ENCODE peak calls at places on chromosomes 12 and 14, in four cellular contexts. One of them, this sample, is unnamed.

GRCh38 chr14:104292084-104292970 is 153.9 kb downstream of the KIF26A start:
- DNase-seq in stimulated activated CD4-positive, alpha-beta T cell treated with anti-CD3 and anti-CD28 coated beads, Interleukin-4, amount 100 ng/mL, for 1 hour: no peak
- DNase-seq in NCI-H2081: no peak
- DNase-seq in T-cell: no peak
- DNase-seq in this sample: no peak

GRCh38 chr14:95442633-95443021 is 73.8 kb downstream of the SYNE3 start:
- DNase-seq in stimulated activated CD4-positive, alpha-beta T cell treated with anti-CD3 and anti-CD28 coated beads, Interleukin-4, amount 100 ng/mL, for 1 hour: peak; percentile 79
- DNase-seq in NCI-H2081: peak; percentile 90
- DNase-seq in T-cell: peak; percentile 66
- DNase-seq in this sample: peak; percentile 83

GRCh38 chr14:61416587-61416986 is 95.2 kb downstream of the PRKCH start:
- DNase-seq in stimulated activated CD4-positive, alpha-beta T cell treated with anti-CD3 and anti-CD28 coated beads, Interleukin-4, amount 100 ng/mL, for 1 hour: no peak
- DNase-seq in NCI-H2081: no peak
- DNase-seq in T-cell: no peak
- DNase-seq in this sample: no peak

GRCh38 chr12:11958216-11959091 is 112.3 kb upstream of the BCL2L14 start:
- DNase-seq in stimulated activated CD4-positive, alpha-beta T cell treated with anti-CD3 and anti-CD28 coated beads, Interleukin-4, amount 100 ng/mL, for 1 hour: peak; percentile 36
- DNase-seq in NCI-H2081: no peak
- DNase-seq in T-cell: no peak
- DNase-seq in this sample: no peak

GRCh38 chr12:2481951-2482350 is 312.8 kb upstream of the FKBP4 start:
- DNase-seq in stimulated activated CD4-positive, alpha-beta T cell treated with anti-CD3 and anti-CD28 coated beads, Interleukin-4, amount 100 ng/mL, for 1 hour: no peak
- DNase-seq in NCI-H2081: no peak
- DNase-seq in T-cell: no peak
- DNase-seq in this sample: no peak

GRCh38 chr12:1289371-1290155 is 298.5 kb downstream of the ERC1 start:
- DNase-seq in stimulated activated CD4-positive, alpha-beta T cell treated with anti-CD3 and anti-CD28 coated beads, Interleukin-4, amount 100 ng/mL, for 1 hour: no peak
- DNase-seq in NCI-H2081: no peak
- DNase-seq in T-cell: no peak
- DNase-seq in this sample: no peak

GRCh38 chr12:51351913-51352532 is 5.5 kb upstream of the CELA1 start:
- DNase-seq in stimulated activated CD4-positive, alpha-beta T cell treated with anti-CD3 and anti-CD28 coated beads, Interleukin-4, amount 100 ng/mL, for 1 hour: no peak
- DNase-seq in NCI-H2081: peak; percentile 56
- DNase-seq in T-cell: peak; percentile 35
- DNase-seq in this sample: peak; percentile 52

GRCh38 chr12:30166416-30166815 is 382.7 kb upstream of the TMTC1 start:
- DNase-seq in stimulated activated CD4-positive, alpha-beta T cell treated with anti-CD3 and anti-CD28 coated beads, Interleukin-4, amount 100 ng/mL, for 1 hour: no peak
- DNase-seq in NCI-H2081: no peak
- DNase-seq in T-cell: no peak
- DNase-seq in this sample: no peak

GRCh38 chr12:123897221-123897620 is 75.4 kb downstream of the CCDC92 start:
- DNase-seq in stimulated activated CD4-positive, alpha-beta T cell treated with anti-CD3 and anti-CD28 coated beads, Interleukin-4, amount 100 ng/mL, for 1 hour: no peak
- DNase-seq in NCI-H2081: no peak
- DNase-seq in T-cell: no peak
- DNase-seq in this sample: no peak

GRCh38 chr14:71720978-71721624 is 211.1 kb upstream of the RGS6 start:
- DNase-seq in stimulated activated CD4-positive, alpha-beta T cell treated with anti-CD3 and anti-CD28 coated beads, Interleukin-4, amount 100 ng/mL, for 1 hour: no peak
- DNase-seq in NCI-H2081: peak; percentile 50
- DNase-seq in T-cell: no peak
- DNase-seq in this sample: no peak

This sample was measured in NCI-H2107.